ENCODE peak calls at places on chromosomes 7 and 10, in seven cellular contexts. One of them, this sample, is unnamed.

GRCh38 chr10:4372601-4373000 is 453.4 kb upstream of the AKR1E2 start:
- DNase-seq in A549: no peak
- DNase-seq in stimulated activated CD4-positive, alpha-beta T cell treated with anti-CD3 and anti-CD28 coated beads, TNF-alpha, amount 100 ng/mL, for 24 hours: no peak
- DNase-seq in epithelial cell of esophagus: no peak
- DNase-seq in astrocyte of the hippocampus: peak
- DNase-seq in retina: no peak
- DNase-seq in fibroblast of lung: peak
- DNase-seq in this sample: no peak

GRCh38 chr7:17444673-17445072 is 146.2 kb downstream of the AHR start:
- DNase-seq in A549: peak
- DNase-seq in stimulated activated CD4-positive, alpha-beta T cell treated with anti-CD3 and anti-CD28 coated beads, TNF-alpha, amount 100 ng/mL, for 24 hours: no peak
- DNase-seq in epithelial cell of esophagus: peak
- DNase-seq in astrocyte of the hippocampus: peak
- DNase-seq in retina: no peak
- DNase-seq in fibroblast of lung: peak
- DNase-seq in this sample: no peak

GRCh38 chr7:139730746-139731612 is 46.8 kb downstream of the HIPK2 start:
- DNase-seq in A549: no peak
- DNase-seq in stimulated activated CD4-positive, alpha-beta T cell treated with anti-CD3 and anti-CD28 coated beads, TNF-alpha, amount 100 ng/mL, for 24 hours: no peak
- DNase-seq in epithelial cell of esophagus: no peak
- DNase-seq in astrocyte of the hippocampus: peak
- DNase-seq in retina: no peak
- DNase-seq in fibroblast of lung: peak
- DNase-seq in this sample: peak

GRCh38 chr7:114100810-114101209 is 182.0 kb upstream of the PPP1R3A start:
- DNase-seq in A549: no peak
- DNase-seq in stimulated activated CD4-positive, alpha-beta T cell treated with anti-CD3 and anti-CD28 coated beads, TNF-alpha, amount 100 ng/mL, for 24 hours: no peak
- DNase-seq in epithelial cell of esophagus: no peak
- DNase-seq in astrocyte of the hippocampus: no peak
- DNase-seq in retina: no peak
- DNase-seq in fibroblast of lung: no peak
- DNase-seq in this sample: no peak

GRCh38 chr7:142153400-142153799 is 41.9 kb downstream of the MGAM2 start:
- DNase-seq in A549: peak
- DNase-seq in stimulated activated CD4-positive, alpha-beta T cell treated with anti-CD3 and anti-CD28 coated beads, TNF-alpha, amount 100 ng/mL, for 24 hours: no peak
- DNase-seq in epithelial cell of esophagus: peak
- DNase-seq in astrocyte of the hippocampus: peak
- DNase-seq in retina: no peak
- DNase-seq in fibroblast of lung: no peak
- DNase-seq in this sample: no peak

GRCh38 chr7:101255841-101256240 is 11.0 kb upstream of the FIS1 start:
- DNase-seq in A549: no peak
- DNase-seq in stimulated activated CD4-positive, alpha-beta T cell treated with anti-CD3 and anti-CD28 coated beads, TNF-alpha, amount 100 ng/mL, for 24 hours: no peak
- DNase-seq in epithelial cell of esophagus: no peak
- DNase-seq in astrocyte of the hippocampus: no peak
- DNase-seq in retina: no peak
- DNase-seq in fibroblast of lung: no peak
- DNase-seq in this sample: no peak

GRCh38 chr10:69403066-69403465 is 13.7 kb downstream of the TACR2 start:
- DNase-seq in A549: no peak
- DNase-seq in stimulated activated CD4-positive, alpha-beta T cell treated with anti-CD3 and anti-CD28 coated beads, TNF-alpha, amount 100 ng/mL, for 24 hours: no peak
- DNase-seq in epithelial cell of esophagus: no peak
- DNase-seq in astrocyte of the hippocampus: no peak
- DNase-seq in retina: no peak
- DNase-seq in fibroblast of lung: no peak
- DNase-seq in this sample: peak

GRCh38 chr10:13351340-13351915 is 3.3 kb upstream of the SEPHS1 start:
- DNase-seq in A549: no peak
- DNase-seq in stimulated activated CD4-positive, alpha-beta T cell treated with anti-CD3 and anti-CD28 coated beads, TNF-alpha, amount 100 ng/mL, for 24 hours: peak
- DNase-seq in epithelial cell of esophagus: no peak
- DNase-seq in astrocyte of the hippocampus: no peak
- DNase-seq in retina: peak
- DNase-seq in fibroblast of lung: no peak
- DNase-seq in this sample: no peak

GRCh38 chr10:92164024-92164423 is 126.9 kb downstream of the CPEB3 start:
- DNase-seq in A549: no peak
- DNase-seq in stimulated activated CD4-positive, alpha-beta T cell treated with anti-CD3 and anti-CD28 coated beads, TNF-alpha, amount 100 ng/mL, for 24 hours: no peak
- DNase-seq in epithelial cell of esophagus: no peak
- DNase-seq in astrocyte of the hippocampus: no peak
- DNase-seq in retina: no peak
- DNase-seq in fibroblast of lung: peak
- DNase-seq in this sample: no peak

GRCh38 chr7:80974396-80975358 is 55.8 kb upstream of the SEMA3C start:
- DNase-seq in A549: no peak
- DNase-seq in stimulated activated CD4-positive, alpha-beta T cell treated with anti-CD3 and anti-CD28 coated beads, TNF-alpha, amount 100 ng/mL, for 24 hours: no peak
- DNase-seq in epithelial cell of esophagus: no peak
- DNase-seq in astrocyte of the hippocampus: peak
- DNase-seq in retina: no peak
- DNase-seq in fibroblast of lung: no peak
- DNase-seq in this sample: no peak

GRCh38 chr7:116524609-116525297 is at the start of gene CAV1:
- DNase-seq in A549: peak
- DNase-seq in stimulated activated CD4-positive, alpha-beta T cell treated with anti-CD3 and anti-CD28 coated beads, TNF-alpha, amount 100 ng/mL, for 24 hours: peak
- DNase-seq in epithelial cell of esophagus: peak
- DNase-seq in astrocyte of the hippocampus: peak
- DNase-seq in retina: peak
- DNase-seq in fibroblast of lung: peak
- DNase-seq in this sample: peak

GRCh38 chr10:22456486-22456885 is 111.2 kb downstream of the SPAG6 start:
- DNase-seq in A549: no peak
- DNase-seq in stimulated activated CD4-positive, alpha-beta T cell treated with anti-CD3 and anti-CD28 coated beads, TNF-alpha, amount 100 ng/mL, for 24 hours: no peak
- DNase-seq in epithelial cell of esophagus: no peak
- DNase-seq in astrocyte of the hippocampus: no peak
- DNase-seq in retina: no peak
- DNase-seq in fibroblast of lung: no peak
- DNase-seq in this sample: no peak

GRCh38 chr10:77603529-77603927 is 34.1 kb downstream of the KCNMA1 start:
- DNase-seq in A549: no peak
- DNase-seq in stimulated activated CD4-positive, alpha-beta T cell treated with anti-CD3 and anti-CD28 coated beads, TNF-alpha, amount 100 ng/mL, for 24 hours: no peak
- DNase-seq in epithelial cell of esophagus: peak
- DNase-seq in astrocyte of the hippocampus: no peak
- DNase-seq in retina: no peak
- DNase-seq in fibroblast of lung: peak
- DNase-seq in this sample: peak

GRCh38 chr10:113523071-113523470 is 29.8 kb upstream of the HABP2 start:
- DNase-seq in A549: no peak
- DNase-seq in stimulated activated CD4-positive, alpha-beta T cell treated with anti-CD3 and anti-CD28 coated beads, TNF-alpha, amount 100 ng/mL, for 24 hours: no peak
- DNase-seq in epithelial cell of esophagus: no peak
- DNase-seq in astrocyte of the hippocampus: no peak
- DNase-seq in retina: no peak
- DNase-seq in fibroblast of lung: no peak
- DNase-seq in this sample: no peak

GRCh38 chr7:129122086-129122750 is 22.3 kb upstream of the TSPAN33 start:
- DNase-seq in A549: no peak
- DNase-seq in stimulated activated CD4-positive, alpha-beta T cell treated with anti-CD3 and anti-CD28 coated beads, TNF-alpha, amount 100 ng/mL, for 24 hours: no peak
- DNase-seq in epithelial cell of esophagus: no peak
- DNase-seq in astrocyte of the hippocampus: peak
- DNase-seq in retina: no peak
- DNase-seq in fibroblast of lung: peak
- DNase-seq in this sample: no peak

GRCh38 chr7:111650456-111650999 is 88.2 kb upstream of the IMMP2L start:
- DNase-seq in A549: peak
- DNase-seq in stimulated activated CD4-positive, alpha-beta T cell treated with anti-CD3 and anti-CD28 coated beads, TNF-alpha, amount 100 ng/mL, for 24 hours: no peak
- DNase-seq in epithelial cell of esophagus: peak
- DNase-seq in astrocyte of the hippocampus: peak
- DNase-seq in retina: no peak
- DNase-seq in fibroblast of lung: peak
- DNase-seq in this sample: no peak

GRCh38 chr10:97759157-97759980 is 12.4 kb downstream of the SFRP5 start:
- DNase-seq in A549: peak
- DNase-seq in stimulated activated CD4-positive, alpha-beta T cell treated with anti-CD3 and anti-CD28 coated beads, TNF-alpha, amount 100 ng/mL, for 24 hours: peak
- DNase-seq in epithelial cell of esophagus: peak
- DNase-seq in astrocyte of the hippocampus: peak
- DNase-seq in retina: peak
- DNase-seq in fibroblast of lung: peak
- DNase-seq in this sample: peak

GRCh38 chr10:31321396-31321941 is 2.5 kb downstream of the ZEB1 start:
- DNase-seq in A549: no peak
- DNase-seq in stimulated activated CD4-positive, alpha-beta T cell treated with anti-CD3 and anti-CD28 coated beads, TNF-alpha, amount 100 ng/mL, for 24 hours: no peak
- DNase-seq in epithelial cell of esophagus: no peak
- DNase-seq in astrocyte of the hippocampus: peak
- DNase-seq in retina: peak
- DNase-seq in fibroblast of lung: peak
- DNase-seq in this sample: no peak

GRCh38 chr7:149716007-149716931 is 57.1 kb downstream of the ZNF467 start:
- DNase-seq in A549: no peak
- DNase-seq in stimulated activated CD4-positive, alpha-beta T cell treated with anti-CD3 and anti-CD28 coated beads, TNF-alpha, amount 100 ng/mL, for 24 hours: no peak
- DNase-seq in epithelial cell of esophagus: peak
- DNase-seq in astrocyte of the hippocampus: no peak
- DNase-seq in retina: no peak
- DNase-seq in fibroblast of lung: no peak
- DNase-seq in this sample: no peak

GRCh38 chr10:27742926-27743735 is 2.5 kb downstream of the MKX start:
- DNase-seq in A549: no peak
- DNase-seq in stimulated activated CD4-positive, alpha-beta T cell treated with anti-CD3 and anti-CD28 coated beads, TNF-alpha, amount 100 ng/mL, for 24 hours: no peak
- DNase-seq in epithelial cell of esophagus: peak
- DNase-seq in astrocyte of the hippocampus: peak
- DNase-seq in retina: peak
- DNase-seq in fibroblast of lung: peak
- DNase-seq in this sample: peak

GRCh38 chr10:97861351-97861750 is 11.7 kb downstream of the GOLGA7B start:
- DNase-seq in A549: peak
- DNase-seq in stimulated activated CD4-positive, alpha-beta T cell treated with anti-CD3 and anti-CD28 coated beads, TNF-alpha, amount 100 ng/mL, for 24 hours: no peak
- DNase-seq in epithelial cell of esophagus: peak
- DNase-seq in astrocyte of the hippocampus: peak
- DNase-seq in retina: no peak
- DNase-seq in fibroblast of lung: peak
- DNase-seq in this sample: no peak

GRCh38 chr10:111142082-111142481 is 65.3 kb downstream of the ADRA2A start:
- DNase-seq in A549: no peak
- DNase-seq in stimulated activated CD4-positive, alpha-beta T cell treated with anti-CD3 and anti-CD28 coated beads, TNF-alpha, amount 100 ng/mL, for 24 hours: no peak
- DNase-seq in epithelial cell of esophagus: no peak
- DNase-seq in astrocyte of the hippocampus: no peak
- DNase-seq in retina: no peak
- DNase-seq in fibroblast of lung: no peak
- DNase-seq in this sample: no peak

GRCh38 chr7:28018020-28018419 is 162.6 kb downstream of the JAZF1 start:
- DNase-seq in A549: no peak
- DNase-seq in stimulated activated CD4-positive, alpha-beta T cell treated with anti-CD3 and anti-CD28 coated beads, TNF-alpha, amount 100 ng/mL, for 24 hours: no peak
- DNase-seq in epithelial cell of esophagus: no peak
- DNase-seq in astrocyte of the hippocampus: no peak
- DNase-seq in retina: no peak
- DNase-seq in fibroblast of lung: no peak
- DNase-seq in this sample: no peak

GRCh38 chr7:98054585-98054984 is 52.1 kb upstream of the LMTK2 start:
- DNase-seq in A549: no peak
- DNase-seq in stimulated activated CD4-positive, alpha-beta T cell treated with anti-CD3 and anti-CD28 coated beads, TNF-alpha, amount 100 ng/mL, for 24 hours: no peak
- DNase-seq in epithelial cell of esophagus: peak
- DNase-seq in astrocyte of the hippocampus: no peak
- DNase-seq in retina: no peak
- DNase-seq in fibroblast of lung: no peak
- DNase-seq in this sample: no peak

GRCh38 chr10:3573498-3573897 is 211.5 kb downstream of the KLF6 start:
- DNase-seq in A549: no peak
- DNase-seq in stimulated activated CD4-positive, alpha-beta T cell treated with anti-CD3 and anti-CD28 coated beads, TNF-alpha, amount 100 ng/mL, for 24 hours: no peak
- DNase-seq in epithelial cell of esophagus: no peak
- DNase-seq in astrocyte of the hippocampus: no peak
- DNase-seq in retina: no peak
- DNase-seq in fibroblast of lung: no peak
- DNase-seq in this sample: no peak

GRCh38 chr7:70354409-70355169 is 756.3 kb downstream of the AUTS2 start:
- DNase-seq in A549: no peak
- DNase-seq in stimulated activated CD4-positive, alpha-beta T cell treated with anti-CD3 and anti-CD28 coated beads, TNF-alpha, amount 100 ng/mL, for 24 hours: no peak
- DNase-seq in epithelial cell of esophagus: peak
- DNase-seq in astrocyte of the hippocampus: no peak
- DNase-seq in retina: no peak
- DNase-seq in fibroblast of lung: no peak
- DNase-seq in this sample: no peak

GRCh38 chr10:48580236-48580635 is 24.6 kb downstream of the ARHGAP22 start:
- DNase-seq in A549: no peak
- DNase-seq in stimulated activated CD4-positive, alpha-beta T cell treated with anti-CD3 and anti-CD28 coated beads, TNF-alpha, amount 100 ng/mL, for 24 hours: no peak
- DNase-seq in epithelial cell of esophagus: no peak
- DNase-seq in astrocyte of the hippocampus: no peak
- DNase-seq in retina: no peak
- DNase-seq in fibroblast of lung: no peak
- DNase-seq in this sample: no peak

GRCh38 chr10:94963901-94964300 is 25.4 kb downstream of the CYP2C9 start:
- DNase-seq in A549: peak
- DNase-seq in stimulated activated CD4-positive, alpha-beta T cell treated with anti-CD3 and anti-CD28 coated beads, TNF-alpha, amount 100 ng/mL, for 24 hours: no peak
- DNase-seq in epithelial cell of esophagus: peak
- DNase-seq in astrocyte of the hippocampus: peak
- DNase-seq in retina: peak
- DNase-seq in fibroblast of lung: peak
- DNase-seq in this sample: no peak

GRCh38 chr10:98610301-98610700 is 163.6 kb upstream of the HPS1 start:
- DNase-seq in A549: no peak
- DNase-seq in stimulated activated CD4-positive, alpha-beta T cell treated with anti-CD3 and anti-CD28 coated beads, TNF-alpha, amount 100 ng/mL, for 24 hours: no peak
- DNase-seq in epithelial cell of esophagus: no peak
- DNase-seq in astrocyte of the hippocampus: peak
- DNase-seq in retina: no peak
- DNase-seq in fibroblast of lung: no peak
- DNase-seq in this sample: no peak

GRCh38 chr7:142181211-142181610 is 69.7 kb downstream of the MGAM2 start:
- DNase-seq in A549: no peak
- DNase-seq in stimulated activated CD4-positive, alpha-beta T cell treated with anti-CD3 and anti-CD28 coated beads, TNF-alpha, amount 100 ng/mL, for 24 hours: no peak
- DNase-seq in epithelial cell of esophagus: no peak
- DNase-seq in astrocyte of the hippocampus: no peak
- DNase-seq in retina: no peak
- DNase-seq in fibroblast of lung: no peak
- DNase-seq in this sample: no peak

GRCh38 chr10:103590744-103591291 is 97.3 kb downstream of the NEURL1 start:
- DNase-seq in A549: no peak
- DNase-seq in stimulated activated CD4-positive, alpha-beta T cell treated with anti-CD3 and anti-CD28 coated beads, TNF-alpha, amount 100 ng/mL, for 24 hours: no peak
- DNase-seq in epithelial cell of esophagus: no peak
- DNase-seq in astrocyte of the hippocampus: no peak
- DNase-seq in retina: no peak
- DNase-seq in fibroblast of lung: no peak
- DNase-seq in this sample: no peak

GRCh38 chr7:157493017-157493416 is 156.2 kb downstream of the DNAJB6 start:
- DNase-seq in A549: no peak
- DNase-seq in stimulated activated CD4-positive, alpha-beta T cell treated with anti-CD3 and anti-CD28 coated beads, TNF-alpha, amount 100 ng/mL, for 24 hours: no peak
- DNase-seq in epithelial cell of esophagus: peak
- DNase-seq in astrocyte of the hippocampus: peak
- DNase-seq in retina: no peak
- DNase-seq in fibroblast of lung: no peak
- DNase-seq in this sample: no peak

GRCh38 chr10:22712959-22713852 is 1.2 kb downstream of the PIP4K2A start:
- DNase-seq in A549: no peak
- DNase-seq in stimulated activated CD4-positive, alpha-beta T cell treated with anti-CD3 and anti-CD28 coated beads, TNF-alpha, amount 100 ng/mL, for 24 hours: peak
- DNase-seq in epithelial cell of esophagus: no peak
- DNase-seq in astrocyte of the hippocampus: peak
- DNase-seq in retina: peak
- DNase-seq in fibroblast of lung: peak
- DNase-seq in this sample: peak

GRCh38 chr10:13990918-13991317 is 339.8 kb downstream of the FRMD4A start:
- DNase-seq in A549: no peak
- DNase-seq in stimulated activated CD4-positive, alpha-beta T cell treated with anti-CD3 and anti-CD28 coated beads, TNF-alpha, amount 100 ng/mL, for 24 hours: no peak
- DNase-seq in epithelial cell of esophagus: no peak
- DNase-seq in astrocyte of the hippocampus: peak
- DNase-seq in retina: no peak
- DNase-seq in fibroblast of lung: peak
- DNase-seq in this sample: no peak

GRCh38 chr7:111384065-111384891 is 178.0 kb downstream of the IMMP2L start:
- DNase-seq in A549: peak
- DNase-seq in stimulated activated CD4-positive, alpha-beta T cell treated with anti-CD3 and anti-CD28 coated beads, TNF-alpha, amount 100 ng/mL, for 24 hours: no peak
- DNase-seq in epithelial cell of esophagus: peak
- DNase-seq in astrocyte of the hippocampus: no peak
- DNase-seq in retina: no peak
- DNase-seq in fibroblast of lung: peak
- DNase-seq in this sample: no peak

GRCh38 chr7:102967798-102968197 is 55.0 kb downstream of the LRRC17 start:
- DNase-seq in A549: no peak
- DNase-seq in stimulated activated CD4-positive, alpha-beta T cell treated with anti-CD3 and anti-CD28 coated beads, TNF-alpha, amount 100 ng/mL, for 24 hours: no peak
- DNase-seq in epithelial cell of esophagus: peak
- DNase-seq in astrocyte of the hippocampus: no peak
- DNase-seq in retina: no peak
- DNase-seq in fibroblast of lung: no peak
- DNase-seq in this sample: no peak

GRCh38 chr10:132813560-132814468 is 27.9 kb upstream of the NKX6-2 start:
- DNase-seq in A549: no peak
- DNase-seq in stimulated activated CD4-positive, alpha-beta T cell treated with anti-CD3 and anti-CD28 coated beads, TNF-alpha, amount 100 ng/mL, for 24 hours: no peak
- DNase-seq in epithelial cell of esophagus: no peak
- DNase-seq in astrocyte of the hippocampus: no peak
- DNase-seq in retina: no peak
- DNase-seq in fibroblast of lung: no peak
- DNase-seq in this sample: no peak

GRCh38 chr7:130741336-130741995 is 7.5 kb upstream of the KLF14 start:
- DNase-seq in A549: no peak
- DNase-seq in stimulated activated CD4-positive, alpha-beta T cell treated with anti-CD3 and anti-CD28 coated beads, TNF-alpha, amount 100 ng/mL, for 24 hours: no peak
- DNase-seq in epithelial cell of esophagus: no peak
- DNase-seq in astrocyte of the hippocampus: no peak
- DNase-seq in retina: no peak
- DNase-seq in fibroblast of lung: no peak
- DNase-seq in this sample: no peak

This sample was measured in right lobe of liver.